ENCODE peak calls at places on chromosome 7, in six cellular contexts. T is upper lobe of right lung, H is retinal pigment epithelial cell, A is HCT116, N is amniotic stem cell, F is RPMI8226. X is an unnamed sample.
A peak's percentile ranks its signal among the peaks of the same experiment; 100 is the strongest.

GRCh38 chr7:148927141-148927540 is 43.0 kb upstream of the EZH2 start:
- DNase-seq in T (no peak), H (no peak), A (no peak), N (no peak), F (no peak), X (no peak)

GRCh38 chr7:33821970-33822369 is 83.4 kb upstream of the BMPER start:
- DNase-seq in T (no peak), H (no peak), A (no peak), N (no peak), F (no peak), X (no peak)

GRCh38 chr7:151009340-151010001 is 14.8 kb downstream of the ATG9B start:
- DNase-seq in T (no peak), H (no peak), A (no peak), N (no peak), F (no peak), X (no peak)

GRCh38 chr7:108093903-108094302 is 36.3 kb downstream of the LAMB4 start:
- DNase-seq in T (no peak), H (no peak), A (no peak), N (no peak), F (no peak), X (no peak)

GRCh38 chr7:142886866-142887265 is 1.3 kb upstream of the TRPV6 start:
- DNase-seq in T (peak; percentile 15), H (no peak), A (no peak), N (no peak), F (no peak), X (no peak)

GRCh38 chr7:71682841-71683341 is 550.9 kb downstream of the GALNT17 start:
- DNase-seq in T (no peak), H (no peak), A (no peak), N (no peak), F (no peak), X (no peak)

GRCh38 chr7:46569117-46569433 is 648.0 kb upstream of the IGFBP3 start:
- DNase-seq in T (no peak), H (no peak), A (no peak), N (no peak), F (no peak), X (no peak)

GRCh38 chr7:155323001-155323638 is 25.4 kb downstream of the INSIG1 start:
- DNase-seq in T (no peak), H (no peak), A (no peak), N (no peak), F (no peak), X (no peak)

GRCh38 chr7:139095194-139095659 is 14.3 kb downstream of the ZC3HAV1 start:
- DNase-seq in T (no peak), H (no peak), A (no peak), N (no peak), F (no peak), X (no peak)

GRCh38 chr7:113402005-113402404 is 283.7 kb upstream of the SMIM30 start:
- DNase-seq in T (no peak), H (no peak), A (no peak), N (no peak), F (no peak), X (no peak)

GRCh38 chr7:155451522-155452239 is 6.2 kb upstream of the EN2 start:
- DNase-seq in T (no peak), H (no peak), A (no peak), N (no peak), F (no peak), X (no peak)

GRCh38 chr7:90169891-90170290 is 15.6 kb downstream of the STEAP1 start:
- DNase-seq in T (no peak), H (no peak), A (no peak), N (no peak), F (no peak), X (no peak)

GRCh38 chr7:56077681-56078080 is 13.6 kb downstream of the SUMF2 start:
- DNase-seq in T (peak; percentile 30), H (no peak), A (no peak), N (no peak), F (no peak), X (no peak)

GRCh38 chr7:141381794-141382453 is 169.3 kb upstream of the AGK start:
- DNase-seq in T (no peak), H (no peak), A (no peak), N (no peak), F (no peak), X (no peak)

GRCh38 chr7:155051355-155051754 is 18.8 kb upstream of the HTR5A start:
- DNase-seq in T (no peak), H (no peak), A (no peak), N (no peak), F (no peak), X (no peak)

GRCh38 chr7:27943261-27943660 is 203.3 kb downstream of the TAX1BP1 start:
- DNase-seq in T (no peak), H (no peak), A (no peak), N (no peak), F (no peak), X (no peak)

GRCh38 chr7:100465702-100466311 is 1.7 kb upstream of the SPACDR start:
- DNase-seq in T (peak; percentile 86), H (no peak), A (no peak), N (peak; percentile 30), F (no peak), X (no peak)

GRCh38 chr7:148084138-148084537 is 506.4 kb upstream of the C7orf33 start:
- DNase-seq in T (no peak), H (peak; percentile 5), A (peak; percentile 12), N (peak; percentile 62), F (peak; percentile 61), X (no peak)

GRCh38 chr7:11831727-11832495 is at the start of gene THSD7A:
- DNase-seq in T (peak; percentile 81), H (no peak), A (no peak), N (no peak), F (peak; percentile 15), X (no peak)

GRCh38 chr7:143390773-143391114 is 9.6 kb downstream of the ZYX start:
- DNase-seq in T (no peak), H (no peak), A (no peak), N (no peak), F (no peak), X (no peak)

GRCh38 chr7:81036871-81037270 is 118.0 kb upstream of the SEMA3C start:
- DNase-seq in T (no peak), H (no peak), A (no peak), N (no peak), F (no peak), X (no peak)

GRCh38 chr7:143223784-143224183 is 1.9 kb downstream of the TAS2R40 start:
- DNase-seq in T (no peak), H (no peak), A (no peak), N (no peak), F (no peak), X (no peak)

GRCh38 chr7:76225379-76225778 is 23.7 kb downstream of the SRRM3 start:
- DNase-seq in T (no peak), H (no peak), A (no peak), N (no peak), F (peak; percentile 51), X (no peak)

GRCh38 chr7:92631067-92631829 is 41.1 kb upstream of the FAM133B start:
- DNase-seq in T (no peak), H (no peak), A (no peak), N (no peak), F (no peak), X (no peak)

GRCh38 chr7:76260171-76260703 is 42.2 kb upstream of the HSPB1 start:
- DNase-seq in T (no peak), H (no peak), A (peak; percentile 32), N (no peak), F (peak; percentile 48), X (no peak)

GRCh38 chr7:12475362-12476063 is 71.8 kb upstream of the VWDE start:
- DNase-seq in T (no peak), H (peak; percentile 94), A (peak; percentile 23), N (peak; percentile 16), F (no peak), X (no peak)

GRCh38 chr7:56229631-56230030 is 113.4 kb upstream of the NUPR2 start:
- DNase-seq in T (no peak), H (no peak), A (no peak), N (no peak), F (no peak), X (no peak)

GRCh38 chr7:100247152-100247757 is 27.5 kb downstream of the PVRIG start:
- DNase-seq in T (no peak), H (peak; percentile 22), A (peak; percentile 70), N (no peak), F (no peak), X (peak; percentile 61)

GRCh38 chr7:129503725-129504124 is 1.4 kb downstream of the SMKR1 start:
- DNase-seq in T (no peak), H (no peak), A (no peak), N (no peak), F (no peak), X (no peak)

GRCh38 chr7:3154881-3155494 is 111.3 kb upstream of the CARD11 start:
- DNase-seq in T (peak; percentile 19), H (no peak), A (peak; percentile 32), N (no peak), F (peak; percentile 68), X (peak; percentile 8)

GRCh38 chr7:3152714-3153113 is 109.0 kb upstream of the CARD11 start:
- DNase-seq in T (peak; percentile 9), H (no peak), A (no peak), N (no peak), F (no peak), X (no peak)

GRCh38 chr7:134571101-134571500 is 22.2 kb downstream of the AKR1B15 start:
- DNase-seq in T (no peak), H (no peak), A (no peak), N (no peak), F (no peak), X (no peak)

GRCh38 chr7:71636329-71636728 is 504.4 kb downstream of the GALNT17 start:
- DNase-seq in T (no peak), H (no peak), A (no peak), N (no peak), F (no peak), X (no peak)

GRCh38 chr7:157575181-157575580 is 238.4 kb downstream of the DNAJB6 start:
- DNase-seq in T (no peak), H (no peak), A (no peak), N (no peak), F (no peak), X (no peak)

GRCh38 chr7:151641587-151641986 is 121.9 kb upstream of the RHEB start:
- DNase-seq in T (no peak), H (no peak), A (no peak), N (no peak), F (no peak), X (no peak)

GRCh38 chr7:94908204-94909022 is 1.0 kb downstream of the PPP1R9A start:
- DNase-seq in T (peak; percentile 74), H (peak; percentile 6), A (peak; percentile 16), N (no peak), F (no peak), X (no peak)

GRCh38 chr7:128041203-128041602 is 10.0 kb upstream of the LRRC4 start:
- DNase-seq in T (no peak), H (no peak), A (no peak), N (no peak), F (no peak), X (peak; percentile 36)

GRCh38 chr7:149050941-149051340 is 22.6 kb upstream of the PDIA4 start:
- DNase-seq in T (no peak), H (no peak), A (no peak), N (no peak), F (no peak), X (no peak)

GRCh38 chr7:1853619-1854520 is 183.8 kb downstream of the ELFN1 start:
- DNase-seq in T (peak; percentile 48), H (no peak), A (no peak), N (no peak), F (no peak), X (no peak)

X was measured in AG04450.